ENCODE peak calls at places on chromosomes 13 and 19, in five cellular contexts. S, W, Z, C and J are unnamed samples.
A peak's percentile ranks its signal among the peaks of the same experiment; 100 is the strongest.

GRCh38 chr19:4635763-4636135 is 3.6 kb upstream of the TNFAIP8L1 start:
- DNase-seq in W (no peak), Z (no peak), S (no peak), C (no peak), J (no peak)

GRCh38 chr19:17327654-17328516 is 6.8 kb downstream of the ANO8 start:
- DNase-seq in S (no peak), W (peak; percentile 87), Z (peak; percentile 84), C (peak; percentile 98), J (peak; percentile 96)

GRCh38 chr13:77139311-77139710 is 112.4 kb upstream of the FBXL3 start:
- DNase-seq in C (no peak), W (no peak), Z (no peak), S (peak; percentile 55), J (no peak)

GRCh38 chr13:40118337-40118736 is 462.9 kb downstream of the COG6 start:
- DNase-seq in W (no peak), S (no peak), Z (no peak), C (no peak), J (no peak)

GRCh38 chr13:85543144-85543543 is 256.1 kb downstream of the SLITRK6 start:
- DNase-seq in C (no peak), S (no peak), W (no peak), Z (no peak), J (no peak)

GRCh38 chr13:30091691-30092090 is 215.7 kb downstream of the KATNAL1 start:
- DNase-seq in S (no peak), Z (no peak), W (no peak), C (no peak), J (no peak)

GRCh38 chr13:40376296-40376849 is 290.1 kb downstream of the FOXO1 start:
- DNase-seq in S (no peak), Z (no peak), C (no peak), W (no peak), J (no peak)

GRCh38 chr19:35742121-35742724 is at the start of gene IGFLR1:
- DNase-seq in Z (no peak), S (no peak), W (no peak), C (no peak), J (no peak)

GRCh38 chr13:39516140-39516539 is 86.9 kb downstream of the LHFPL6 start:
- DNase-seq in C (no peak), S (no peak), Z (no peak), W (no peak), J (no peak)

GRCh38 chr19:42465827-42466280 is 23.1 kb upstream of the CXCL17 start:
- DNase-seq in S (no peak), W (no peak), Z (no peak), C (peak; percentile 35), J (no peak)

GRCh38 chr13:38775085-38775484 is 88.2 kb downstream of the FREM2 start:
- DNase-seq in W (no peak), S (no peak), Z (no peak), C (no peak), J (no peak)

GRCh38 chr13:106714271-106714670 is 146.3 kb upstream of the ARGLU1 start:
- DNase-seq in S (no peak), C (peak; percentile 32), W (no peak), Z (no peak), J (no peak)

GRCh38 chr19:13256918-13257317 is 106.7 kb downstream of the IER2 start:
- DNase-seq in C (no peak), Z (no peak), S (no peak), W (no peak), J (no peak)

GRCh38 chr19:15297416-15298224 is 34.7 kb downstream of the BRD4 start:
- DNase-seq in W (peak; percentile 69), Z (no peak), S (peak; percentile 83), C (peak; percentile 90), J (no peak)

GRCh38 chr13:114064516-114065140 is 67.8 kb downstream of the RASA3 start:
- DNase-seq in S (peak; percentile 40), W (peak; percentile 75), C (no peak), Z (peak; percentile 79), J (no peak)

GRCh38 chr13:51814825-51815650 is 11.1 kb upstream of the DHRS12 start:
- DNase-seq in W (peak; percentile 75), Z (peak; percentile 61), C (peak; percentile 79), S (peak; percentile 50), J (peak; percentile 73)

DNA sequence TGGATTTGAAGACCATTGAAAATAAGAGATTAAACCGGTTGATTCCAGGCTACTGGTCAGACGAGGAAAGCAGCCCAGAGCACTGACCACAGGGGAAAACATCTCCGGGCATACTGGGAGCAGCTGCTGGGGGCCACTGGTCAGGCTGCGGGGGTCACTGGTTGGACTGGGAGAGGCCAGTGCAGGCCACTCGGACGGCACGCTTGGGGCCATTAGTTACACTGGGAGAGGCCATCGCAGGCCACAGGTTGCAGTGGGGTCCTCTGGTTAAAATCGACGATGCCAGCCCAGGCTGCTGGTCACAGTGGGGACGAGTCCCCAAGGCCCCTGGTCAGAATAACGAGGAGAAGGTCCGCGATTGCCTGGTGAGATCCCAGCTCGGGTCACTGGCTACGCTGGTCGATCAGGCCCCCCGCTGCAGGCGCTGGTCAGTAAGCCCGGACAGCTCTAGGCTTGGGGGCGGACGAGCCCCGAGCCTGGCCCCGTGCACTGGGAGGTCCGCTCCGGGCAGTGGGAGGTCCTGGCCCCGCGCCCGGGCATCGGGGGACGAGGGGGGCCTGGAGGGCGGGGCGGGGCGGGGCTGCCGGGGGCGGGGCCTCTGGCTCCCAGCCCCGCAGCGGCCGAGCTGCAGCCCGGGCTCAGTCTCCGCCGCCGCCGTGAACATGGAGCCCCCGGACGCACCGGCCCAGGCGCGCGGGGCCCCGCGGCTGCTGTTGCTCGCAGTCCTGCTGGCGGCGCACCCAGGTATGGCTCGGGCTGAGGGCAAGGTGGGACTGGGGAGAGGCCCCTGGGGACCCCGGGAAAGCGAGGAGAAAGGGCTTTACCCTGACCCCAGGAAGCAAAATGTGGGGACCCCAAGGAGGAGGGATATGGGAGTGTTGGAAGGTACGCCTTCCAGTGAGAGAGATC is at the start of gene BCAM:
- DNase-seq in W (peak; percentile 73), S (peak; percentile 54), Z (peak; percentile 76), C (peak; percentile 56), J (peak; percentile 81)
- H2BK15ac ChIP-seq in W (peak within 1 kb of the TSS; percentile 88), S (peak within 1 kb of the TSS; percentile 53), Z (peak within 1 kb of the TSS; percentile 98), C (no peak within 1 kb of the TSS), J (no peak within 1 kb of the TSS)

GRCh38 chr19:648305-648704 is 8.6 kb downstream of the FGF22 start:
- DNase-seq in C (no peak), S (no peak), W (no peak), Z (no peak), J (no peak)
- H2BK15ac ChIP-seq in C (no peak overlapping the region), S (no peak overlapping the region), W (no peak overlapping the region), Z (no peak overlapping the region), J (no peak overlapping the region)

GRCh38 chr19:50314724-50315700 is 14.2 kb downstream of the KCNC3 start:
- DNase-seq in S (no peak), Z (no peak), C (no peak), W (no peak), J (peak; percentile 69)
- H2BK15ac ChIP-seq in S (no peak overlapping the region), Z (peak overlapping the region; percentile 49), C (no peak overlapping the region), W (no peak overlapping the region), J (no peak overlapping the region)

GRCh38 chr19:18412610-18413239 is 6.5 kb upstream of the SSBP4 start:
- DNase-seq in W (no peak), S (no peak), C (no peak), Z (no peak), J (no peak)

GRCh38 chr19:18401580-18402112 is 4.2 kb upstream of the LRRC25 start:
- DNase-seq in C (peak; percentile 81), Z (no peak), W (peak; percentile 82), S (peak; percentile 69), J (no peak)

GRCh38 chr19:18408053-18408476 is 10.6 kb upstream of the LRRC25 start:
- DNase-seq in S (no peak), Z (no peak), W (no peak), C (peak; percentile 58), J (peak; percentile 74)

GRCh38 chr19:18406749-18407148 is 9.3 kb upstream of the LRRC25 start:
- DNase-seq in Z (no peak), W (no peak), C (no peak), S (no peak), J (no peak)
- H2BK15ac ChIP-seq in Z (no peak overlapping the region), W (no peak overlapping the region), C (no peak overlapping the region), S (no peak overlapping the region), J (no peak overlapping the region)

DNA sequence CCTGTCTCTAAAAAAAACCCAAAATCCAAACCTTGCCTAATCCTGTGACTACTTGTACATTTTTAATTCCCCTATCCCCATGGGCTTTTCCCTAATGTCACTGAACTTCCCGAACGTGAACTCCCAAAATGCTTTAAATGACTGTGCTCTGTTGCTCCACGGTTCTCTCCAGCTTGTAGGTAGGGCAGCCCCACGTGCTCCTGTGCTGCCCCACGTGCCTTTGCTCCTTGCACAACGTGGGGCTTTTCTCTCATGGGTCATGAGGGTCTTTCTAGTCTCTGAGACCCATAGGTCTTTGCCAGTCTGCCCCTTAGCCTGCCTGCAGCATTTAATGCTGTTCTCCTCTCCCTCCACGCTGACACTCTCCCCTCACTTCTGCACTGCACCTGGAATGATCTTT is 122.0 kb downstream of the SHISA2 start:
- DNase-seq in S (no peak), W (no peak), Z (no peak), C (no peak), J (no peak)
- H2BK15ac ChIP-seq in S (no peak overlapping the region), W (no peak overlapping the region), Z (no peak overlapping the region), C (no peak overlapping the region), J (no peak overlapping the region)

DNA sequence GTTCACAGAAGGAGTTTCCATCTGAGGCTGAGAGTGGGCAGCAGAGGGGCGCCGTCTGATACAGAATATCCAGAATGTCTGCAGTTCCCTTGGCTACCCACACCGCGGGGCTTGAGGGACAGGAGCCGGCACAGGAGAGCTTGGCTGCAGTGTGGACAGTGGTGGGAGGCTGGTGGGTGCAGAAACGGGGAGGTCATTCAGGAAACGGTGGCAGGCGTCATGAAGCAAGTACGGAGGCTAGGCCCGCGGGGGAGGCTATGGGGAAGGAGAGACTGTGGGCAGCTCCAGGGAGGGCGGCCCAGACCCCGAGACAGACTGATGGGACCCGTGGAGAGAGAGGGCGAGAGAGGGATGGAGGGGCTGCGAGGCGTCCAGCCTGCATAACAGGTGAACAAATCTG is 55.2 kb upstream of the UQCRFS1 start:
- DNase-seq in Z (no peak), W (no peak), C (no peak), S (no peak), J (peak; percentile 36)
- H2BK15ac ChIP-seq in Z (peak overlapping the region; percentile 40), W (no peak overlapping the region), C (no peak overlapping the region), S (no peak overlapping the region), J (no peak overlapping the region)

GRCh38 chr19:55654833-55655647 is at the start of gene U2AF2:
- DNase-seq in C (peak; percentile 92), S (peak; percentile 89), W (peak; percentile 80), Z (peak; percentile 94), J (peak; percentile 95)
- H2BK15ac ChIP-seq in C (no peak within 1 kb of the TSS), S (peak within 1 kb of the TSS; percentile 92), W (peak within 1 kb of the TSS; percentile 89), Z (peak within 1 kb of the TSS; percentile 88), J (no peak within 1 kb of the TSS)

GRCh38 chr19:45629704-45630103 is 9.5 kb downstream of the EML2 start:
- DNase-seq in W (no peak), C (no peak), Z (no peak), S (no peak), J (no peak)
- H2BK15ac ChIP-seq in W (no peak overlapping the region), C (no peak overlapping the region), Z (no peak overlapping the region), S (peak overlapping the region; percentile 65), J (no peak overlapping the region)

GRCh38 chr19:7787141-7787540 is 24.1 kb downstream of the CLEC4M start:
- DNase-seq in C (peak; percentile 40), Z (no peak), S (no peak), W (no peak), J (peak; percentile 76)
- H2BK15ac ChIP-seq in C (no peak overlapping the region), Z (no peak overlapping the region), S (no peak overlapping the region), W (no peak overlapping the region), J (no peak overlapping the region)

GRCh38 chr13:36763322-36763721 is 55.7 kb upstream of the RFXAP start:
- DNase-seq in Z (no peak), S (no peak), W (no peak), C (no peak), J (no peak)
- H2BK15ac ChIP-seq in Z (no peak overlapping the region), S (no peak overlapping the region), W (no peak overlapping the region), C (no peak overlapping the region), J (no peak overlapping the region)